ENCODE peak calls at places on chromosomes 1 and 21, in four cellular contexts. V is epithelial cell of esophagus, E is small intestine, P is LoVo. D is an unnamed sample.

GRCh38 chr1:241870290-241870689 is 22.3 kb downstream of the EXO1 start:
- DNase-seq in V (no peak), E (no peak), P (no peak), D (no peak)

GRCh38 chr1:190908691-190909090 is 431.0 kb upstream of the BRINP3 start:
- DNase-seq in V (no peak), E (no peak), P (no peak), D (no peak)

GRCh38 chr21:29302340-29302991 is 3.7 kb downstream of the BACH1 start:
- DNase-seq in V (peak; percentile 50), E (peak; percentile 63), P (no peak), D (no peak)

GRCh38 chr1:22239378-22239777 is 96.5 kb upstream of the WNT4 start:
- DNase-seq in V (no peak), E (peak; percentile 59), P (no peak), D (no peak)

GRCh38 chr1:167165948-167166702 is 54.6 kb upstream of the POU2F1 start:
- DNase-seq in V (no peak), E (peak; percentile 42), P (peak; percentile 67), D (no peak)

GRCh38 chr1:201481004-201481380 is 12.0 kb upstream of the PHLDA3 start:
- DNase-seq in V (no peak), E (no peak), P (no peak), D (no peak)

GRCh38 chr21:29873908-29874307 is 65.9 kb downstream of the GRIK1 start:
- DNase-seq in V (no peak), E (no peak), P (no peak), D (no peak)

GRCh38 chr1:145977486-145978476 is 13.3 kb downstream of the POLR3GL start:
- DNase-seq in V (peak; percentile 84), E (peak; percentile 88), P (peak; percentile 87), D (peak; percentile 74)

GRCh38 chr1:22114083-22115012 is 28.5 kb downstream of the WNT4 start:
- DNase-seq in V (no peak), E (no peak), P (no peak), D (no peak)

GRCh38 chr1:221247050-221247449 is 367.8 kb downstream of the HLX start:
- DNase-seq in V (no peak), E (no peak), P (no peak), D (no peak)

GRCh38 chr1:213162338-213162737 is 111.3 kb downstream of the RPS6KC1 start:
- DNase-seq in V (peak; percentile 38), E (no peak), P (no peak), D (peak; percentile 31)

GRCh38 chr1:78370356-78370755 is 120.4 kb upstream of the PTGFR start:
- DNase-seq in V (peak; percentile 69), E (no peak), P (no peak), D (no peak)

GRCh38 chr1:226723640-226724532 is 15.2 kb downstream of the ITPKB start:
- DNase-seq in V (peak; percentile 47), E (no peak), P (no peak), D (peak; percentile 68)

GRCh38 chr1:225465793-225466517 is 38.1 kb upstream of the LBR start:
- DNase-seq in V (no peak), E (no peak), P (no peak), D (no peak)

GRCh38 chr1:214793708-214794107 is 190.7 kb downstream of the CENPF start:
- DNase-seq in V (no peak), E (no peak), P (no peak), D (no peak)

GRCh38 chr1:194629011-194629410 is 1442.6 kb upstream of the B3GALT2 start:
- DNase-seq in V (peak; percentile 2), E (no peak), P (no peak), D (no peak)

GRCh38 chr21:16116798-16117197 is 387.0 kb downstream of the USP25 start:
- DNase-seq in V (peak; percentile 47), E (no peak), P (no peak), D (no peak)

D was measured in tibial nerve.